ENCODE peak calls at places on chromosomes 11 and 22, in six cellular contexts. F is PC-3, V is thoracic aorta, H is neural progenitor cell, A is NT2/D1, T is hepatocyte. Z is an unnamed sample.

GRCh38 chr11:111663820-111664219 is 61.6 kb downstream of the SIK2 start:
- DNase-seq in F (no peak), V (no peak), H (no peak), A (no peak), T (no peak), Z (no peak)

GRCh38 chr11:69280451-69280850 is 13.5 kb upstream of the MYEOV start:
- DNase-seq in F (peak; percentile 85), V (no peak), H (no peak), A (no peak), T (no peak), Z (no peak)

GRCh38 chr22:49629586-49630447 is 197.9 kb downstream of the BRD1 start:
- DNase-seq in F (no peak), V (no peak), H (no peak), A (no peak), T (peak; percentile 54), Z (no peak)

GRCh38 chr22:37208401-37209139 is 3.7 kb downstream of the SSTR3 start:
- DNase-seq in F (no peak), V (no peak), H (no peak), A (no peak), T (no peak), Z (no peak)

GRCh38 chr22:49650336-49651241 is 177.1 kb downstream of the BRD1 start:
- DNase-seq in F (no peak), V (no peak), H (no peak), A (no peak), T (no peak), Z (no peak)

GRCh38 chr22:37212174-37212906 is at the start of gene SSTR3:
- DNase-seq in F (no peak), V (no peak), H (peak; percentile 70), A (no peak), T (peak; percentile 76), Z (no peak)

GRCh38 chr11:45142241-45142885 is 4.1 kb upstream of the PRDM11 start:
- DNase-seq in F (no peak), V (no peak), H (no peak), A (no peak), T (no peak), Z (no peak)

GRCh38 chr11:22624742-22625447 is 728 bp downstream of the FANCF start:
- DNase-seq in F (peak; percentile 60), V (no peak), H (peak; percentile 83), A (peak; percentile 60), T (peak; percentile 85), Z (peak; percentile 18)

GRCh38 chr11:82859746-82860145 is 40.5 kb downstream of the PRCP start:
- DNase-seq in F (no peak), V (no peak), H (no peak), A (no peak), T (no peak), Z (no peak)

GRCh38 chr22:33639588-33640254 is 280.6 kb downstream of the LARGE1 start:
- DNase-seq in F (no peak), V (no peak), H (no peak), A (no peak), T (no peak), Z (no peak)

GRCh38 chr11:74773481-74773880 is 24.8 kb downstream of the RNF169 start:
- DNase-seq in F (no peak), V (no peak), H (no peak), A (no peak), T (peak; percentile 27), Z (no peak)

GRCh38 chr11:132874638-132875037 is 657.7 kb downstream of the OPCML start:
- DNase-seq in F (peak; percentile 38), V (no peak), H (no peak), A (no peak), T (peak; percentile 30), Z (no peak)

GRCh38 chr11:31875861-31876625 is 64.9 kb upstream of the PAX6 start:
- DNase-seq in F (no peak), V (no peak), H (peak; percentile 68), A (no peak), T (no peak), Z (no peak)

GRCh38 chr22:46674367-46674781 is 54.2 kb downstream of the GRAMD4 start:
- DNase-seq in F (no peak), V (no peak), H (no peak), A (no peak), T (no peak), Z (no peak)

GRCh38 chr22:46675479-46675878 is 55.3 kb downstream of the GRAMD4 start:
- DNase-seq in F (no peak), V (no peak), H (no peak), A (no peak), T (no peak), Z (no peak)

GRCh38 chr22:46675938-46676337 is 55.8 kb downstream of the GRAMD4 start:
- DNase-seq in F (no peak), V (no peak), H (no peak), A (no peak), T (no peak), Z (no peak)

GRCh38 chr22:46673677-46674236 is 53.6 kb downstream of the GRAMD4 start:
- DNase-seq in F (no peak), V (no peak), H (no peak), A (no peak), T (no peak), Z (no peak)

GRCh38 chr22:46674906-46675305 is 54.7 kb downstream of the GRAMD4 start:
- DNase-seq in F (no peak), V (no peak), H (no peak), A (no peak), T (no peak), Z (no peak)
- H3K4me1 ChIP-seq in F (no peaks in the 10 kb centered on the region), V (peaks cover 11% of the 10 kb centered on the region), H (no peaks in the 10 kb centered on the region), A (peaks cover 2% of the 10 kb centered on the region), T (no peaks in the 10 kb centered on the region), Z (no peaks in the 10 kb centered on the region)

GRCh38 chr22:20396639-20397038 is 2.7 kb downstream of the ZNF74 start:
- DNase-seq in F (no peak), V (no peak), H (no peak), A (no peak), T (no peak), Z (no peak)
- H3K4me1 ChIP-seq in F (peaks cover 18% of the 10 kb centered on the region), V (peaks cover 19% of the 10 kb centered on the region), H (peaks cover 11% of the 10 kb centered on the region), A (no peaks in the 10 kb centered on the region), T (peaks cover 28% of the 10 kb centered on the region), Z (peaks cover 5% of the 10 kb centered on the region)

GRCh38 chr11:76672431-76673163 is 2.0 kb upstream of the LRRC32 start:
- DNase-seq in F (no peak), V (no peak), H (no peak), A (no peak), T (no peak), Z (no peak)

GRCh38 chr11:76677010-76677771 is 6.6 kb upstream of the LRRC32 start:
- DNase-seq in F (no peak), V (no peak), H (no peak), A (no peak), T (no peak), Z (no peak)

GRCh38 chr11:76673164-76674142 is 2.9 kb upstream of the LRRC32 start:
- DNase-seq in F (no peak), V (no peak), H (no peak), A (no peak), T (no peak), Z (no peak)

GRCh38 chr11:76671626-76672309 is 1.2 kb upstream of the LRRC32 start:
- DNase-seq in F (no peak), V (no peak), H (no peak), A (no peak), T (no peak), Z (no peak)

DNA sequence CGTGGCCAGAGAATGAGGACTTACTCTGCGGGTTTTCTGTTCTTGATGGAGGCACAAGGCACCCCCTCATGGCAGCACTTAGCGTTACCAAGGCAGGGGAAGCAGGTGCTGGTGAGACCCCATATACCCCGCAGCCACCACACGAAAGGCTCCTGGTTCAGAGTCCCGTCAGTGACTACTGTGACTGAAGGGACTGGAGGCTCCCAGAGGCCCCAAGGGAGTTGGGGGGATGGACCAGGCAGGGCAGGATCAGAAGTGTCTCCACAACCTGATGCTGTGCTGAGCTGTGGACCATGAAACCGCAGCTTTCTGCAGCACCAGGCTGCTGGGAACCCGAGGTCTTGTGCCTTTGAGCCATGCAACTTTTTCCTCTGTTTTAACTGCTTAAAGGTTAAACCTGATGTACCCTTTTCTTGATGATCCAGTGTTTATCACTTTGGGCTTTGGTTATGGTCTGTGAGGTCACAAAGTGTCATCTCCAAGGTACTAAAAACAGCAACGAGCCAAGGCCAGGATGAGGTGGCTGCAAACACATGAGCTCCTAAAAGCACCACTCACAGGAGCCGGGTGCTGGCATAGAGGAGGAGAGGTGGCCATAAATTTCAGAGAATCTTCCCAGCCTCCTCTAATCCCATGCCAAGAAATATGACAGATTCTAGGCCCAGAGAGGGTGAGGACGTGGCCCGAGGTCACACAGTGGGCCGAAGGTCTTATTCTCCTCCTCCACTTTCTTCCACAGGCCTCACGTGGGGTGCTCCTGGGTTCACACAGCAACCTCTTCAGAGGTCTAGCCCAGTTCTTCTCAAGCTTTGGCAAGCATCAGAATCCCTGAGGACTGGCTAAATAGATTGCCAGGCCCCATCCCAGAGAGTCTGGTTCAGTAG is 4.2 kb upstream of the LRRC32 start:
- DNase-seq in F (no peak), V (no peak), H (peak; percentile 28), A (no peak), T (no peak), Z (no peak)
- H3K4me1 ChIP-seq in F (no peaks in the 10 kb centered on the region), V (peaks cover 18% of the 10 kb centered on the region), H (no peaks in the 10 kb centered on the region), A (peaks cover 7% of the 10 kb centered on the region), T (no peaks in the 10 kb centered on the region), Z (peaks cover 3% of the 10 kb centered on the region)

GRCh38 chr11:64750361-64751054 is 6.6 kb upstream of the RASGRP2 start:
- DNase-seq in F (no peak), V (no peak), H (no peak), A (no peak), T (no peak), Z (no peak)
- H3K4me1 ChIP-seq in F (no peaks in the 10 kb centered on the region), V (peaks cover 3% of the 10 kb centered on the region), H (no peaks in the 10 kb centered on the region), A (peaks cover 12% of the 10 kb centered on the region), T (peaks cover 5% of the 10 kb centered on the region), Z (peaks cover 2% of the 10 kb centered on the region)

GRCh38 chr22:46619240-46619829 is 851 bp upstream of the GRAMD4 start:
- DNase-seq in F (no peak), V (no peak), H (no peak), A (no peak), T (no peak), Z (no peak)

GRCh38 chr22:46625113-46625842 is 5.1 kb downstream of the GRAMD4 start:
- DNase-seq in F (no peak), V (no peak), H (no peak), A (no peak), T (no peak), Z (no peak)

GRCh38 chr22:46619830-46620501 is at the start of gene GRAMD4:
- DNase-seq in F (no peak), V (no peak), H (peak; percentile 55), A (no peak), T (no peak), Z (no peak)

GRCh38 chr22:46620588-46621242 is 529 bp downstream of the GRAMD4 start:
- DNase-seq in F (no peak), V (no peak), H (peak; percentile 0), A (no peak), T (no peak), Z (no peak)

DNA sequence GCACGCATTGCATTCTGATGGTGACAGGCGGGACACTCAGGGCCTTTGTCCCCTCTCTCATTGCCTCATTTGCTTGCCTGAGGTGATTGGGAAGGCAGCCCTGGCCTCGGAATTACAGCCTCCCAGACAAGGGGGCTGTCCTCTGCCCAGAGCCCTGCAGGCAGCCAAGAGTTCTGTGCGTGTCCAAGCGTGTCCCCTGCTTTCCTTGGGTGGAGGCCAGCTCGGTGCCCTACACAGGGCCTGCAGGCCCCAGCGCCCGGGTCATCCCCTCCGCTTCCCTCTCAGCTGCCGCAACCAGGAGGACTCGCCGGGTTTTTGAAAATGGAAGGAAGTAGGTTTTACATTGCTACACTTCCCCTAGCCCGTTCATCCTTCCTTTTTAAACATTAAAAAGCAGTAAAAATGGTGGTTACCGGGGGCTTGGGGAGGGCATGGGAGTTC is 1.9 kb downstream of the GRAMD4 start:
- DNase-seq in F (no peak), V (no peak), H (no peak), A (no peak), T (no peak), Z (no peak)
- H3K4me1 ChIP-seq in F (no peaks in the 10 kb centered on the region), V (peaks cover 24% of the 10 kb centered on the region), H (peaks cover 16% of the 10 kb centered on the region), A (peaks cover 17% of the 10 kb centered on the region), T (peaks cover 14% of the 10 kb centered on the region), Z (no peaks in the 10 kb centered on the region)